ENCODE peak calls at places on chromosomes 16 and 17, in six cellular contexts. One of them, this sample, is unnamed.
A peak's percentile ranks its signal among the peaks of the same experiment; 100 is the strongest.

GRCh38 chr16:1763521-1764511 is 7.5 kb downstream of the NME3 start:
- DNase-seq in osteoblast: peak; percentile 97
- DNase-seq in body of pancreas: no peak
- DNase-seq in naive thymus-derived CD4-positive, alpha-beta T cell: no peak
- DNase-seq in GM23248: no peak
- DNase-seq in heart left ventricle: no peak
- DNase-seq in this sample: no peak

GRCh38 chr16:56558024-56558747 is 6.7 kb upstream of the MT4 start:
- DNase-seq in osteoblast: peak; percentile 91
- DNase-seq in body of pancreas: peak; percentile 16
- DNase-seq in naive thymus-derived CD4-positive, alpha-beta T cell: no peak
- DNase-seq in GM23248: peak; percentile 96
- DNase-seq in heart left ventricle: no peak
- DNase-seq in this sample: no peak

GRCh38 chr16:72939247-72939646 is 108.7 kb downstream of the ZFHX3 start:
- DNase-seq in osteoblast: no peak
- DNase-seq in body of pancreas: no peak
- DNase-seq in naive thymus-derived CD4-positive, alpha-beta T cell: no peak
- DNase-seq in GM23248: peak; percentile 80
- DNase-seq in heart left ventricle: peak; percentile 46
- DNase-seq in this sample: no peak

GRCh38 chr16:7013990-7014389 is 318.7 kb upstream of the RBFOX1 start:
- DNase-seq in osteoblast: no peak
- DNase-seq in body of pancreas: no peak
- DNase-seq in naive thymus-derived CD4-positive, alpha-beta T cell: no peak
- DNase-seq in GM23248: peak; percentile 30
- DNase-seq in heart left ventricle: no peak
- DNase-seq in this sample: no peak

GRCh38 chr17:44820631-44821196 is 9.4 kb downstream of the GJC1 start:
- DNase-seq in osteoblast: peak; percentile 92
- DNase-seq in body of pancreas: no peak
- DNase-seq in naive thymus-derived CD4-positive, alpha-beta T cell: no peak
- DNase-seq in GM23248: peak; percentile 96
- DNase-seq in heart left ventricle: no peak
- DNase-seq in this sample: no peak

GRCh38 chr16:14304891-14305459 is 233.9 kb downstream of the MRTFB start:
- DNase-seq in osteoblast: peak; percentile 55
- DNase-seq in body of pancreas: no peak
- DNase-seq in naive thymus-derived CD4-positive, alpha-beta T cell: no peak
- DNase-seq in GM23248: no peak
- DNase-seq in heart left ventricle: no peak
- DNase-seq in this sample: no peak

GRCh38 chr17:78643326-78643725 is 66.1 kb upstream of the DNAH17 start:
- DNase-seq in osteoblast: no peak
- DNase-seq in body of pancreas: no peak
- DNase-seq in naive thymus-derived CD4-positive, alpha-beta T cell: no peak
- DNase-seq in GM23248: no peak
- DNase-seq in heart left ventricle: no peak
- DNase-seq in this sample: no peak

GRCh38 chr16:259814-260253 is 15.9 kb downstream of the RGS11 start:
- DNase-seq in osteoblast: peak; percentile 58
- DNase-seq in body of pancreas: no peak
- DNase-seq in naive thymus-derived CD4-positive, alpha-beta T cell: no peak
- DNase-seq in GM23248: no peak
- DNase-seq in heart left ventricle: no peak
- DNase-seq in this sample: no peak

GRCh38 chr17:21183468-21183867 is 30.5 kb downstream of the TMEM11 start:
- DNase-seq in osteoblast: no peak
- DNase-seq in body of pancreas: no peak
- DNase-seq in naive thymus-derived CD4-positive, alpha-beta T cell: no peak
- DNase-seq in GM23248: no peak
- DNase-seq in heart left ventricle: no peak
- DNase-seq in this sample: no peak

GRCh38 chr17:978110-979093 is 1.2 kb downstream of the NXN start:
- DNase-seq in osteoblast: peak; percentile 89
- DNase-seq in body of pancreas: no peak
- DNase-seq in naive thymus-derived CD4-positive, alpha-beta T cell: no peak
- DNase-seq in GM23248: peak; percentile 59
- DNase-seq in heart left ventricle: peak; percentile 37
- DNase-seq in this sample: peak; percentile 6

GRCh38 chr17:980406-981291 is 1.1 kb upstream of the NXN start:
- DNase-seq in osteoblast: peak; percentile 96
- DNase-seq in body of pancreas: peak; percentile 90
- DNase-seq in naive thymus-derived CD4-positive, alpha-beta T cell: peak; percentile 67
- DNase-seq in GM23248: peak; percentile 96
- DNase-seq in heart left ventricle: peak; percentile 83
- DNase-seq in this sample: peak; percentile 83

GRCh38 chr17:979211-979538 is 401 bp downstream of the NXN start:
- DNase-seq in osteoblast: no peak
- DNase-seq in body of pancreas: no peak
- DNase-seq in naive thymus-derived CD4-positive, alpha-beta T cell: no peak
- DNase-seq in GM23248: no peak
- DNase-seq in heart left ventricle: no peak
- DNase-seq in this sample: no peak

GRCh38 chr17:981292-981658 is 1.7 kb upstream of the NXN start:
- DNase-seq in osteoblast: no peak
- DNase-seq in body of pancreas: no peak
- DNase-seq in naive thymus-derived CD4-positive, alpha-beta T cell: no peak
- DNase-seq in GM23248: no peak
- DNase-seq in heart left ventricle: no peak
- DNase-seq in this sample: no peak

DNA sequence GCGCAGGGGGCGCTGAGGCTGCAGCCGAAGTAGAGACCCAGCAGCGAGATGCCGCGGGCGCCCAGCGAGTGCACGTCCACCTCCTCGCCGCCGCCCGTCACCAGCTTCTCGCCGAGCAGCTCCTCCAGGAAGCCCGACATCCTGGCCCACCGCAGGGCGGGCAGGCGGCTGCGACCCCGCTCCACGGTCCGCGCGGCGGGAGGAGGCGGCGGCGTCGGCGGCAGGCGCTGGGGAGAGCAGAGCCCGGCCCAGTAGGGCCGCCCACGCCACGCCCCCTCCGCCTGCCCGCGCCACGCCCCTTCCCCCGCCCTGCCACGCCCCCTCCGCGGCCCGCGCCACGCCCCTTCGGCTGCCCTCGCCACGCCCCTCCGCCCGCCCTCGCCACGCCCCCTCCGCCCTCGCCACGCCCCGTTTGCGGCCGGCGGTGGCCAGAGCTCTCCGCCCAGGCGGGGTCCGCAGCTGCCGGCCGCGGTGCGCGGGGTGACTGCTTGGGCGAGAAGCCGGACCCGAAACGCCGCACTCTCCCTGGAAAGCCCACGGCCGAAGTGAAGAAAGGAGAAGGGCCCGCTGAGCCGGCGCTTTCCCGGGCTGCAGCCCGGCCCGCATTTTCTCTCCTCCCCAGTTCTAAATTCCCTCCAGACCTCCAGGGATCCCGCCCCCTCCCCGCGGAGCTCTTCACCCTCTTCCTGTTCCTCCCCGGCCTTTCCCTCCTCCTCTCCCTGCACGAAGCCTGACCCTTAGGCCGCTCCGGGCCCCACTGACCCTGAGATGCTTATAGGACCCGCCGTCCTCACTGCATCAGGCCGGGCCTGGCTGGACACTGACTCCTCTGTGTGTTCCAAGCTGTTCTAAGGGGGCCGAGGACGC is at the start of gene NXN:
- DNase-seq in osteoblast: peak; percentile 98
- DNase-seq in body of pancreas: peak; percentile 84
- DNase-seq in naive thymus-derived CD4-positive, alpha-beta T cell: peak; percentile 96
- DNase-seq in GM23248: peak; percentile 92
- DNase-seq in heart left ventricle: peak; percentile 90
- DNase-seq in this sample: peak; percentile 83
- H3K4me1 ChIP-seq in osteoblast: peaks cover 29% of the 10 kb centered on the region
- H3K4me1 ChIP-seq in body of pancreas: peaks cover 34% of the 10 kb centered on the region
- H3K4me1 ChIP-seq in naive thymus-derived CD4-positive, alpha-beta T cell: peaks cover 8% of the 10 kb centered on the region
- H3K4me1 ChIP-seq in GM23248: peaks cover 30% of the 10 kb centered on the region
- H3K4me1 ChIP-seq in heart left ventricle: peaks cover 6% of the 10 kb centered on the region
- H3K4me1 ChIP-seq in this sample: peaks cover 20% of the 10 kb centered on the region

GRCh38 chr17:6327007-6327406 is 107.9 kb downstream of the AIPL1 start:
- DNase-seq in osteoblast: no peak
- DNase-seq in body of pancreas: no peak
- DNase-seq in naive thymus-derived CD4-positive, alpha-beta T cell: no peak
- DNase-seq in GM23248: no peak
- DNase-seq in heart left ventricle: peak; percentile 73
- DNase-seq in this sample: no peak

GRCh38 chr17:6326483-6326882 is 108.4 kb downstream of the AIPL1 start:
- DNase-seq in osteoblast: no peak
- DNase-seq in body of pancreas: no peak
- DNase-seq in naive thymus-derived CD4-positive, alpha-beta T cell: no peak
- DNase-seq in GM23248: no peak
- DNase-seq in heart left ventricle: no peak
- DNase-seq in this sample: no peak

GRCh38 chr17:6325741-6326140 is 109.2 kb downstream of the AIPL1 start:
- DNase-seq in osteoblast: no peak
- DNase-seq in body of pancreas: no peak
- DNase-seq in naive thymus-derived CD4-positive, alpha-beta T cell: no peak
- DNase-seq in GM23248: no peak
- DNase-seq in heart left ventricle: no peak
- DNase-seq in this sample: no peak

GRCh38 chr17:6328279-6328678 is 106.6 kb downstream of the AIPL1 start:
- DNase-seq in osteoblast: no peak
- DNase-seq in body of pancreas: no peak
- DNase-seq in naive thymus-derived CD4-positive, alpha-beta T cell: no peak
- DNase-seq in GM23248: no peak
- DNase-seq in heart left ventricle: no peak
- DNase-seq in this sample: no peak

DNA sequence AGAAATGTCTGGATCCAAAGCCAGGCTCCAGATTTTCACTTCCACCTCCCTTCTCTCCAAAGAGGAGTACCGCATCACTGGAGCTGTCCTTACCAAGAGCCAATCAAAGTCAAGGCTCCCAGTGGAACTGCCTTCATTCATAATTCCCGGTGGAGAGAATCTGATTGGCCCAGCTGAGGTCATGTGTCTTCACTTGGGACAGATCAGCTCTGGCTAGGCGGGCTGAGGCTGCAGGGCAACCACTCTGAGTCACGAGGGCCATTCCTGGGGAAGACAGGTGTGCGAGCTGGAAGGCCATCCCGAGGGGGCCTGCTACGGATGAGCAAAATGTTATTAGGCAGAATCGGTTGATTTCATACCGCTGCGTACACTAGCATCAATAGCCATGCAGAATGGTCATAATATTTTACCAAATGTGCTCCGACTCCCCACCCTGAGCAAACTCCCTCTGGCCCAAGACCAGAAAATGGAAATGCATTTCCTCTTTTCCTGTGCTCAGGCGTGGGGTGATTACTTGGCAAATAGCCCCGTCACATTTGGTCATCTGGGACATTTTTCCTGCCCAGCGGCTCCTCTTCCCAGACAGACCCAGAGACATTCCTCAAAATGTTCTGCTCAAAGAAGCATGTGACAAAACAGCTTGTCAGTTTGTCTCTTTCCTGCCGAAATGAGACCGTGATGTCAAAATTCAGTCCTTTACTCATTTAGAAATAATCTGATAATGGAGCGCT is 111.1 kb downstream of the AIPL1 start:
- DNase-seq in osteoblast: no peak
- DNase-seq in body of pancreas: peak; percentile 4
- DNase-seq in naive thymus-derived CD4-positive, alpha-beta T cell: no peak
- DNase-seq in GM23248: no peak
- DNase-seq in heart left ventricle: peak; percentile 26
- DNase-seq in this sample: no peak
- H3K27me3 ChIP-seq in osteoblast: no peaks in the 10 kb centered on the region
- H3K27me3 ChIP-seq in body of pancreas: no peaks in the 10 kb centered on the region
- H3K27me3 ChIP-seq in naive thymus-derived CD4-positive, alpha-beta T cell: no peaks in the 10 kb centered on the region
- H3K27me3 ChIP-seq in GM23248: no peaks in the 10 kb centered on the region
- H3K27me3 ChIP-seq in heart left ventricle: no peaks in the 10 kb centered on the region
- H3K27me3 ChIP-seq in this sample: no peaks in the 10 kb centered on the region

DNA sequence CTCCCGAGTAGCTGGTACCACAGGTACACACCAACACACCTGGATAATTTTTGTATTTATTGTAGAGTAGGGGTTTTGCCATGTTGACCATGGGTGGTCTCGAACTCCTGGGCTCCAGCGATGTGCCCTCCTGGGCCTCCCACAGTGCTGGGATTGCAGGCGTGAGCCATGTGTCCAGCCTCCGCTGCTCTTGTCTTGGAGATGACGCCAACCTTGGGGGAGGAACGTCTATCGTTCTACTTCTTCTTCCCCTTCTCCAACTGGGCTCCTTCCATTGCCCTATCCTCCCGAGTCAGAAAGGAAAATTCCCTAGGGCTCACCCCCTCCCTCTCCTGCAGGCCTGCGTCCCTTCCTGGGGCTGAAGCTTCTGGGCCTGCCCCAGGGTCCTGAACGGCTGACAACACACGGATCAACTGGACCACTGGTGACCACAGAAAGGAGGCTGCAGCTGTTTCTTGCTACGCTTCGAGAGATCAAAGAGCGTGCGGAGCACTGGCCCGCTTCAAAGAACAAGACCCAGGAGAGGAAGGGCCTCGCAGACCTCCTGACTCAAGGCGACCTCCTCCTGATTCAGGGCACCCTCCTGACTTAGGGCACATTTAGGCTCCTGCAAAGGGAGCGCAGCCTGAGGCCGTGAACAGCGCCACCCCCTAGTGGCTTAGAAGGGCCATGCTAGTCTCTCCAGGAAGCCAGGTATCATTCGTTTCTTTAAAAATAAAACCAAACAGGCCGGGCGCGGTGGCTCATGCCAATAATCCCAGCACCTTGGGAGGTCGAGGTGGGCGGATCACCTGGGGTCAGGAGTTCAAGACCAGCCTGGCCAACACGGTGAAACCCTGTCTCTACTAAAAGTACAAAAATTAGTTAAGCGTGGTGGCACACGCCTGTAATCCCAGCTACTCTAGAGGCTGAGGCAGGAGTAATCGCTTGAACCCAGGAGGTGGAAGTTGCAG is 48.5 kb upstream of the HELZ start:
- DNase-seq in osteoblast: peak; percentile 97
- DNase-seq in body of pancreas: peak; percentile 76
- DNase-seq in naive thymus-derived CD4-positive, alpha-beta T cell: peak; percentile 63
- DNase-seq in GM23248: peak; percentile 76
- DNase-seq in heart left ventricle: peak; percentile 58
- DNase-seq in this sample: peak; percentile 70
- H3K4me3 ChIP-seq in osteoblast: peak overlapping the region; percentile 28
- H3K4me3 ChIP-seq in body of pancreas: no peak overlapping the region
- H3K4me3 ChIP-seq in naive thymus-derived CD4-positive, alpha-beta T cell: no peak overlapping the region
- H3K4me3 ChIP-seq in GM23248: no peak overlapping the region
- H3K4me3 ChIP-seq in heart left ventricle: no peak overlapping the region
- H3K4me3 ChIP-seq in this sample: no peak overlapping the region

DNA sequence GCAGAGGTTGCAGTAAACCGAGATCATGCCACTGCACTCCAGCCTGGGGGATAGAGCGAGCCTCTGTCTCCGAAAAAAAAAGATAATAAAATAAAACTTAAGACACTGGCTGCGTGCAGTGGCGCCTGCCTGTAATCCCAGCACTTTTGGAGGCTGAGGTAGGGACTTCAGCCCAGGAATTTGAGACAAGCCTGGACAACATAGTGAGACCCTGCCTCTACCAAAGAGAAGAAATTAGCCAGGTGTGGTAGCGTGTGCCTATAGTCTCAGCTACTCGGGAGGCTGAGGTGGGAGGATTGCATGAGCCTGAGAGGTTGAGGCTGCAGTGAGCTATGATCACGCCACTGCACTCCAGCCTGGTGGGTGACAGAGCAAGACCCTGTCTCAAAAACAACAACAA is 26.6 kb downstream of the RARA start:
- DNase-seq in osteoblast: no peak
- DNase-seq in body of pancreas: no peak
- DNase-seq in naive thymus-derived CD4-positive, alpha-beta T cell: no peak
- DNase-seq in GM23248: no peak
- DNase-seq in heart left ventricle: no peak
- DNase-seq in this sample: no peak
- H3K4me1 ChIP-seq in osteoblast: peaks cover 46% of the 10 kb centered on the region
- H3K4me1 ChIP-seq in body of pancreas: peaks cover 57% of the 10 kb centered on the region
- H3K4me1 ChIP-seq in naive thymus-derived CD4-positive, alpha-beta T cell: peaks cover 36% of the 10 kb centered on the region
- H3K4me1 ChIP-seq in GM23248: peaks cover 44% of the 10 kb centered on the region
- H3K4me1 ChIP-seq in heart left ventricle: peaks cover 74% of the 10 kb centered on the region
- H3K4me1 ChIP-seq in this sample: peaks cover 83% of the 10 kb centered on the region